ENCODE peak calls at places on chromosome 21, in four cellular contexts. One of them, this sample, is unnamed.

GRCh38 chr21:14076143-14076806 is 134.5 kb downstream of the LIPI start:
- DNase-seq in HCT116: no peak
- DNase-seq in sigmoid colon: no peak
- DNase-seq in breast epithelium: no peak
- DNase-seq in this sample: no peak

GRCh38 chr21:41901099-41901498 is 22.0 kb upstream of the PRDM15 start:
- DNase-seq in HCT116: no peak
- DNase-seq in sigmoid colon: peak; percentile 38
- DNase-seq in breast epithelium: no peak
- DNase-seq in this sample: no peak

GRCh38 chr21:41322496-41323382 is 6.1 kb downstream of the FAM3B start:
- DNase-seq in HCT116: no peak
- DNase-seq in sigmoid colon: no peak
- DNase-seq in breast epithelium: no peak
- DNase-seq in this sample: no peak

GRCh38 chr21:45456014-45456835 is 51.3 kb downstream of the COL18A1 start:
- DNase-seq in HCT116: no peak
- DNase-seq in sigmoid colon: peak; percentile 61
- DNase-seq in breast epithelium: no peak
- DNase-seq in this sample: no peak

GRCh38 chr21:14762734-14763694 is 216.9 kb upstream of the SAMSN1 start:
- DNase-seq in HCT116: no peak
- DNase-seq in sigmoid colon: no peak
- DNase-seq in breast epithelium: no peak
- DNase-seq in this sample: peak; percentile 8

GRCh38 chr21:31088196-31088751 is 50.0 kb upstream of the KRTAP19-8 start:
- DNase-seq in HCT116: no peak
- DNase-seq in sigmoid colon: no peak
- DNase-seq in breast epithelium: no peak
- DNase-seq in this sample: no peak

GRCh38 chr21:16072692-16073091 is 342.9 kb downstream of the USP25 start:
- DNase-seq in HCT116: no peak
- DNase-seq in sigmoid colon: peak; percentile 28
- DNase-seq in breast epithelium: no peak
- DNase-seq in this sample: no peak

GRCh38 chr21:31387560-31388186 is 43.6 kb upstream of the TIAM1 start:
- DNase-seq in HCT116: no peak
- DNase-seq in sigmoid colon: no peak
- DNase-seq in breast epithelium: no peak
- DNase-seq in this sample: no peak

GRCh38 chr21:42621166-42621827 is 32.1 kb upstream of the PDE9A start:
- DNase-seq in HCT116: no peak
- DNase-seq in sigmoid colon: no peak
- DNase-seq in breast epithelium: no peak
- DNase-seq in this sample: no peak

GRCh38 chr21:14259669-14260458 is 43.9 kb downstream of the RBM11 start:
- DNase-seq in HCT116: peak; percentile 10
- DNase-seq in sigmoid colon: no peak
- DNase-seq in breast epithelium: no peak
- DNase-seq in this sample: peak; percentile 56

GRCh38 chr21:41716756-41717155 is 50.1 kb downstream of the RIPK4 start:
- DNase-seq in HCT116: no peak
- DNase-seq in sigmoid colon: no peak
- DNase-seq in breast epithelium: no peak
- DNase-seq in this sample: no peak

GRCh38 chr21:25342811-25343210 is 264.5 kb downstream of the MRPL39 start:
- DNase-seq in HCT116: no peak
- DNase-seq in sigmoid colon: no peak
- DNase-seq in breast epithelium: no peak
- DNase-seq in this sample: no peak

GRCh38 chr21:45302082-45303061 is 14.7 kb upstream of the POFUT2 start:
- DNase-seq in HCT116: no peak
- DNase-seq in sigmoid colon: peak; percentile 95
- DNase-seq in breast epithelium: no peak
- DNase-seq in this sample: peak; percentile 84

GRCh38 chr21:45546636-45547203 is 4.5 kb upstream of the SLC19A1 start:
- DNase-seq in HCT116: no peak
- DNase-seq in sigmoid colon: no peak
- DNase-seq in breast epithelium: peak; percentile 24
- DNase-seq in this sample: no peak

GRCh38 chr21:45011911-45012660 is 62.3 kb upstream of the ADARB1 start:
- DNase-seq in HCT116: peak; percentile 65
- DNase-seq in sigmoid colon: peak; percentile 64
- DNase-seq in breast epithelium: no peak
- DNase-seq in this sample: peak; percentile 78

GRCh38 chr21:45875881-45876280 is 105.7 kb upstream of the COL6A1 start:
- DNase-seq in HCT116: no peak
- DNase-seq in sigmoid colon: peak; percentile 55
- DNase-seq in breast epithelium: no peak
- DNase-seq in this sample: no peak

GRCh38 chr21:44845418-44846200 is 27.7 kb upstream of the SUMO3 start:
- DNase-seq in HCT116: no peak
- DNase-seq in sigmoid colon: peak; percentile 79
- DNase-seq in breast epithelium: peak; percentile 60
- DNase-seq in this sample: peak; percentile 68

GRCh38 chr21:35619184-35619583 is 441.1 kb downstream of the SETD4 start:
- DNase-seq in HCT116: no peak
- DNase-seq in sigmoid colon: no peak
- DNase-seq in breast epithelium: no peak
- DNase-seq in this sample: peak; percentile 6

GRCh38 chr21:35565204-35565611 is 495.1 kb downstream of the SETD4 start:
- DNase-seq in HCT116: no peak
- DNase-seq in sigmoid colon: no peak
- DNase-seq in breast epithelium: no peak
- DNase-seq in this sample: peak; percentile 8

GRCh38 chr21:45416619-45417018 is 11.7 kb downstream of the COL18A1 start:
- DNase-seq in HCT116: no peak
- DNase-seq in sigmoid colon: peak; percentile 41
- DNase-seq in breast epithelium: no peak
- DNase-seq in this sample: no peak

GRCh38 chr21:17802568-17802967 is 16.6 kb downstream of the C21orf91 start:
- DNase-seq in HCT116: no peak
- DNase-seq in sigmoid colon: no peak
- DNase-seq in breast epithelium: no peak
- DNase-seq in this sample: no peak

GRCh38 chr21:28550057-28550825 is 442.4 kb downstream of the LTN1 start:
- DNase-seq in HCT116: no peak
- DNase-seq in sigmoid colon: no peak
- DNase-seq in breast epithelium: no peak
- DNase-seq in this sample: peak; percentile 20
- H3K27ac ChIP-seq in HCT116: no peak overlapping the region
- H3K27ac ChIP-seq in sigmoid colon: no peak overlapping the region
- H3K27ac ChIP-seq in breast epithelium: no peak overlapping the region
- H3K27ac ChIP-seq in this sample: peak overlapping the region; percentile 29

DNA sequence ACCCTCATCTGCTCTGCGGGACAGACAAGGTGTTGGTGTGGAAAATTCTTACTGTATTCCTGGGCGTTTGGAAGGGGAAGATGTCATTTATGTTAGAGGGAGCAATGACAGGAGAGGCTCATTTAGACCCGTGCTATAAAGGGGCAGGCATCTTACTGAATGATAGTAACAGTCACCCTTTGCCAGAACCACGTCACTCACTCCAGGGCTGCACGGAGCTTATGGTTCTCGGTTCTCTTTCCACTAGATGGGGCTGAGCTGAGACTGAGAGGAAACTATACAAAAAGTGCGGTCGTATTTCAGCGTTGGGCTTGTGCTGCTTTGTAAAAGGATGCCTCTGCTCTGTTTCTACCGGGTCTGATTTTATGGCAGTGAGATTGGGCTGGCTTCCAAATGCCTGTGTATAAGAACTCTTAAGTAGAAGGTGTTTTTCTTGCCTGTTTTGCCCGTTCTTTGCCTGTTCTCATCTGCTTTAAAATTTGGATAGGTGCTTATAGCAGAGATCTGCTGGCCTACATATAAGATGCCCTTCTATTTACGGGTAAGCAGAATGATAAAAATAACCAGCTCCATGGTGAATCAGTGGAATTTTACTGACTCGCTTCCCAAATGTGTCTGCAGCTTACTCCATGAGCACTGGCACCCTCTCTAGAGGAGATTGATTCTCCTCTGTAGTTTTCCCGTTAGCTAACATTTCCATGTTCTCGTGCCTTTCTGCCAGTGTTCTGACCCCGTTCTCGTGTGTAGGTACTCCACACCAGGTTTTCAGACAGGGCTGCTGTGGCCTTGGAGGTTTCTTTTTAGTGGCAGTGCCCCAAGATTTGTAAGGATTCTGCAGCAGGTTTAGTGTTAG is 55.9 kb downstream of the MRPS6 start:
- DNase-seq in HCT116: no peak
- DNase-seq in sigmoid colon: peak; percentile 85
- DNase-seq in breast epithelium: no peak
- DNase-seq in this sample: peak; percentile 79
- TF ChIP-seq POLR2AphosphoS5 in HCT116: no peak
- TF ChIP-seq POLR2AphosphoS5 in sigmoid colon: peak; percentile 29
- TF ChIP-seq POLR2AphosphoS5 in breast epithelium: no peak
- TF ChIP-seq POLR2AphosphoS5 in this sample: no peak

DNA sequence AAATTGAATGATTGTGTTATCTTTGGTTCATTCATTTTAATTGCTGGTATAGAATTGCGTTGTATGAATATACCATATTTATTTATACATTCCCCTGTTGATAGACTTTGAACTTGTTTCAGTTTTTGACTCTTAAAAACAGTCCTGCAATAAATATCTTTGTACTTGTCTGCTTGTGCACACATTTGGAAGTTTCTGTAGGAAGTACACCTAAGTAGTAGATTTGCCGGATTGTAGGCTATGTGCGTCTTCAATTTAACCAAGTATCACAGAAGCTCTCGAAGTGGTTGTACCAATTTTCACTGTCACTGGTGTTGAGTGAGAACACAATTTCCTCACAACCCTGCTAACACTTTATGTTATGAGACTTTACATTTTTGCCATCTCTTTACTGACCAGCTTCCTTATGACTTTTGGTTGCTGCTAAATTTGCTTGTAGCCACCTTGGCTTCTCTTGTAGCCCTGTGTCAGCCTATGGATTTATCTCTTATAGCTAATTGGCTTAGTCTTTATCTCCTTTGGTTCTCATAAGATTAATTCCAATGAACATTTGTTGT is 2.2 kb downstream of the TTC3 start:
- DNase-seq in HCT116: no peak
- DNase-seq in sigmoid colon: no peak
- DNase-seq in breast epithelium: no peak
- DNase-seq in this sample: no peak
- H3K27ac ChIP-seq in HCT116: no peak overlapping the region
- H3K27ac ChIP-seq in sigmoid colon: no peak overlapping the region
- H3K27ac ChIP-seq in breast epithelium: no peak overlapping the region
- H3K27ac ChIP-seq in this sample: no peak overlapping the region

GRCh38 chr21:43712268-43712942 is 6.5 kb upstream of the PDXK start:
- DNase-seq in HCT116: peak; percentile 72
- DNase-seq in sigmoid colon: no peak
- DNase-seq in breast epithelium: peak; percentile 81
- DNase-seq in this sample: no peak
- TF ChIP-seq POLR2AphosphoS5 in HCT116: peak; percentile 44
- TF ChIP-seq POLR2AphosphoS5 in sigmoid colon: no peak
- TF ChIP-seq POLR2AphosphoS5 in breast epithelium: no peak
- TF ChIP-seq POLR2AphosphoS5 in this sample: no peak

GRCh38 chr21:32484706-32485380 is 72.3 kb downstream of the EVA1C start:
- DNase-seq in HCT116: no peak
- DNase-seq in sigmoid colon: no peak
- DNase-seq in breast epithelium: no peak
- DNase-seq in this sample: no peak
- H3K27ac ChIP-seq in HCT116: no peak overlapping the region
- H3K27ac ChIP-seq in sigmoid colon: no peak overlapping the region
- H3K27ac ChIP-seq in breast epithelium: peak overlapping the region; percentile 4
- H3K27ac ChIP-seq in this sample: no peak overlapping the region

GRCh38 chr21:39388038-39388810 is 39.3 kb upstream of the HMGN1 start:
- DNase-seq in HCT116: peak; percentile 64
- DNase-seq in sigmoid colon: peak; percentile 94
- DNase-seq in breast epithelium: peak; percentile 89
- DNase-seq in this sample: peak; percentile 70
- TF ChIP-seq POLR2AphosphoS5 in HCT116: no peak
- TF ChIP-seq POLR2AphosphoS5 in sigmoid colon: no peak
- TF ChIP-seq POLR2AphosphoS5 in breast epithelium: no peak
- TF ChIP-seq POLR2AphosphoS5 in this sample: no peak

This sample was measured in endothelial cell of umbilical vein.